ENCODE peak calls at places on chromosomes 7 and 10, in eight cellular contexts. P, D, A, U, M, H, J and N are unnamed samples.

GRCh38 chr10:77710759-77711682 is 73.4 kb upstream of the KCNMA1 start:
- DNase-seq in H (peak; percentile 87), P (peak; percentile 66), M (no peak), D (peak; percentile 44), J (peak; percentile 82), A (peak; percentile 73), U (peak; percentile 53), N (peak; percentile 79)

GRCh38 chr10:70191906-70192305 is 21.6 kb upstream of the SAR1A start:
- DNase-seq in D (peak; percentile 95), H (no peak), A (no peak), P (no peak), J (no peak), M (peak; percentile 92), U (no peak), N (no peak)

GRCh38 chr7:5767066-5767465 is 14.4 kb downstream of the RNF216 start:
- DNase-seq in H (no peak), P (no peak), A (no peak), M (no peak), D (no peak), J (no peak), U (no peak), N (no peak)

GRCh38 chr7:108012499-108013430 is 9.8 kb upstream of the LAMB1 start:
- DNase-seq in D (peak; percentile 79), P (no peak), J (no peak), H (no peak), A (no peak), M (peak; percentile 72), U (no peak), N (peak; percentile 47)

GRCh38 chr7:266851-267840 is 22.8 kb upstream of the FOXL3 start:
- DNase-seq in H (peak; percentile 80), J (no peak), A (no peak), D (no peak), U (no peak), M (no peak), P (no peak), N (peak; percentile 65)

GRCh38 chr10:65328486-65328885 is 1597.3 kb upstream of the LRRTM3 start:
- DNase-seq in D (no peak), A (no peak), U (no peak), J (no peak), M (no peak), H (no peak), P (no peak), N (no peak)

GRCh38 chr10:89793649-89794254 is 92.4 kb downstream of the KIF20B start:
- DNase-seq in M (peak; percentile 55), A (peak; percentile 24), U (peak; percentile 14), J (no peak), H (no peak), P (no peak), D (peak; percentile 74), N (peak; percentile 31)

GRCh38 chr10:111706331-111706730 is 477.2 kb downstream of the GPAM start:
- DNase-seq in U (no peak), H (no peak), A (no peak), M (no peak), P (no peak), D (no peak), J (no peak), N (no peak)

GRCh38 chr10:52314007-52314821 is at the start of gene DKK1:
- DNase-seq in P (peak; percentile 60), A (peak; percentile 40), D (peak; percentile 76), M (peak; percentile 49), H (peak; percentile 81), J (peak; percentile 72), U (no peak), N (peak; percentile 76)

GRCh38 chr7:50068850-50069551 is 24.0 kb downstream of the ZPBP start:
- DNase-seq in D (no peak), U (no peak), H (no peak), J (no peak), A (peak; percentile 33), M (peak; percentile 61), P (no peak), N (peak; percentile 57)

GRCh38 chr10:125060851-125061556 is 99.4 kb downstream of the CTBP2 start:
- DNase-seq in M (peak; percentile 75), U (peak; percentile 17), D (peak; percentile 80), J (peak; percentile 96), A (peak; percentile 88), P (peak; percentile 86), H (peak; percentile 88), N (peak; percentile 92)

GRCh38 chr7:143909863-143910262 is 7.9 kb upstream of the TCAF1 start:
- DNase-seq in H (no peak), J (no peak), P (no peak), D (peak; percentile 8), M (no peak), A (no peak), U (no peak), N (no peak)

GRCh38 chr10:58985216-58985615 is 191.2 kb upstream of the PHYHIPL start:
- DNase-seq in J (no peak), M (no peak), P (no peak), H (no peak), D (no peak), A (no peak), U (no peak), N (no peak)

GRCh38 chr7:90210925-90211324 is 615 bp upstream of the STEAP2 start:
- DNase-seq in M (no peak), J (no peak), P (no peak), U (no peak), D (no peak), A (peak; percentile 23), H (peak; percentile 53), N (peak; percentile 51)

DNA sequence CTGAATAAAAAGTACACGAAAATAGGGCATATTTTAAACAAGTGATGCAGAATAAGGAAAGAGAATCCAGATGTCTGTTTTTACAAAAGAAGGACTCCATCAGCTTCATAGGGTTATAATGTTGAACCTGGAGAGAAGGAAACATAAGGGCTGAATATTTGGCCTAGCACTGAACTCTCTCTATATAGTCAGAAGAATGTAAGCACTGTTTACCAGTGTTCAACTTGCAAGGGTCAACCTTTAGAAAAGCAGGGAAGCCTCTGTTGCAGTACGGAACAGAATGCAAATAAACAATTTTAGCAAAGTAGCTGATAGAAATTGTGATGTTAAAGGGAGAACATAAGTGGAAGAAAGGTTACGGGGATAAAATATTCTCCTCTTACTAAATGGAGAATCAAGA is 16.2 kb downstream of the CDK6 start:
- DNase-seq in U (no peak), J (no peak), D (no peak), M (no peak), A (no peak), H (no peak), P (no peak), N (no peak)
- H3K4me1 ChIP-seq in U (no peaks in the 10 kb centered on the region), J (peaks cover 3% of the 10 kb centered on the region), D (peaks cover 2% of the 10 kb centered on the region), M (no peaks in the 10 kb centered on the region), A (peaks cover 7% of the 10 kb centered on the region), H (no peaks in the 10 kb centered on the region), P (peaks cover 5% of the 10 kb centered on the region), N (no peaks in the 10 kb centered on the region)

DNA sequence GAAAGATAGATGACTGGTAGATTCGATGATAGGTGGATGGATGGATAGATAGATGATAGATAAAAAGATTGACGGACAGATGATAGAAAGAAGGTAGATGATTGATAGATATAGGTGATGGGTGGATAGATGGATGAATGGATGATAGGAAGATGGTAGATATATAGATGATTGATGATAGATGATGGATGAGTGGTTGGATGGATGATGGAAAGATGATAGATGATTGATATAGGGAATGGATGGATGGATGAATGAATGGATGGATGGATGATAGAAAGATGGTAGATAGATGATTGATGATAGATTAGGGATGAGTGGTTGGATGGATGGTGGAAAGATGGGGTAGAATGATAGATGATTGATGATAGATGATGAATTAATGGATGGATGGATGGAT is 80.1 kb downstream of the MICALL2 start:
- DNase-seq in M (no peak), H (no peak), D (no peak), P (no peak), U (no peak), A (no peak), J (no peak), N (no peak)
- H3K27ac ChIP-seq in M (no peak overlapping the region), H (no peak overlapping the region), D (no peak overlapping the region), P (no peak overlapping the region), U (no peak overlapping the region), A (no peak overlapping the region), J (no peak overlapping the region), N (no peak overlapping the region)

GRCh38 chr10:131400518-131400917 is 89.0 kb upstream of the TCERG1L start:
- DNase-seq in P (no peak), M (no peak), J (no peak), U (no peak), H (no peak), D (no peak), A (no peak), N (no peak)

GRCh38 chr10:131398166-131398565 is 86.6 kb upstream of the TCERG1L start:
- DNase-seq in J (no peak), A (no peak), M (no peak), H (no peak), U (no peak), D (no peak), P (no peak), N (no peak)

GRCh38 chr10:131391991-131392390 is 80.5 kb upstream of the TCERG1L start:
- DNase-seq in A (no peak), P (no peak), M (no peak), H (no peak), D (no peak), U (no peak), J (no peak), N (no peak)

GRCh38 chr10:131396108-131397010 is 84.8 kb upstream of the TCERG1L start:
- DNase-seq in A (peak; percentile 83), J (no peak), D (no peak), H (no peak), M (no peak), P (no peak), U (no peak), N (no peak)
- TF ChIP-seq CTCF in A (peak; percentile 56), J (no peak), D (no peak), H (no peak), M (no peak), P (no peak), U (no peak), N (no peak)

GRCh38 chr7:22723642-22724041 is 3.4 kb upstream of the IL6 start:
- DNase-seq in U (no peak), M (no peak), H (no peak), D (no peak), P (peak; percentile 60), A (no peak), J (no peak), N (no peak)

GRCh38 chr7:22726345-22726848 is 603 bp upstream of the IL6 start:
- DNase-seq in H (no peak), J (no peak), D (peak; percentile 90), P (peak; percentile 61), A (no peak), M (peak; percentile 80), U (peak; percentile 15), N (no peak)

GRCh38 chr7:22724861-22725260 is 2.1 kb upstream of the IL6 start:
- DNase-seq in J (no peak), M (peak; percentile 57), D (no peak), P (no peak), U (no peak), A (no peak), H (no peak), N (no peak)

GRCh38 chr7:22726849-22727792 is at the start of gene IL6:
- DNase-seq in U (no peak), H (peak; percentile 62), D (peak; percentile 97), M (peak; percentile 95), A (peak; percentile 71), J (peak; percentile 89), P (peak; percentile 84), N (peak; percentile 50)

DNA sequence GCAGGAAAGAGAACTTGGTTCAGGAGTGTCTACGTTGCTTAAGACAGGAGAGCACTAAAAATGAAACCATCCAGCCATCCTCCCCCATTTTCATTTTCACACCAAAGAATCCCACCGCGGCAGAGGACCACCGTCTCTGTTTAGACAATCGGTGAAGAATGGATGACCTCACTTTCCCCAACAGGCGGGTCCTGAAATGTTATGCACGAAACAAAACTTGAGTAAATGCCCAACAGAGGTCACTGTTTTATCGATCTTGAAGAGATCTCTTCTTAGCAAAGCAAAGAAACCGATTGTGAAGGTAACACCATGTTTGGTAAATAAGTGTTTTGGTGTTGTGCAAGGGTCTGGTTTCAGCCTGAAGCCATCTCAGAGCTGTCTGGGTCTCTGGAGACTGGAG is 1.4 kb upstream of the IL6 start:
- DNase-seq in A (no peak), H (no peak), J (no peak), M (no peak), D (peak; percentile 48), P (no peak), U (no peak), N (no peak)
- H3K4me1 ChIP-seq in A (peaks cover 4% of the 10 kb centered on the region), H (no peaks in the 10 kb centered on the region), J (peaks cover 39% of the 10 kb centered on the region), M (peaks cover 47% of the 10 kb centered on the region), D (peaks cover 21% of the 10 kb centered on the region), P (peaks cover 84% of the 10 kb centered on the region), U (peaks cover 9% of the 10 kb centered on the region), N (no peaks in the 10 kb centered on the region)